ENCODE peak calls at places on chromosomes 13 and 19, in four cellular contexts. One of them, this sample, is unnamed.

GRCh38 chr13:52127783-52128702 is 830 bp downstream of the NEK5 start:
- DNase-seq in fibroblast of lung: peak
- DNase-seq in Kasumi-1: peak
- DNase-seq in fibroblast of the conjunctiva: peak
- DNase-seq in this sample: peak

GRCh38 chr19:28472843-28473242 is 740.1 kb downstream of the UQCRFS1 start:
- DNase-seq in fibroblast of the conjunctiva: no peak
- DNase-seq in Kasumi-1: no peak
- DNase-seq in fibroblast of lung: no peak
- DNase-seq in this sample: no peak

GRCh38 chr13:27182844-27183497 is 11.4 kb upstream of the USP12 start:
- DNase-seq in Kasumi-1: no peak
- DNase-seq in fibroblast of lung: peak
- DNase-seq in fibroblast of the conjunctiva: peak
- DNase-seq in this sample: no peak

GRCh38 chr19:3760871-3761361 is 576 bp downstream of the APBA3 start:
- DNase-seq in fibroblast of lung: peak
- DNase-seq in fibroblast of the conjunctiva: no peak
- DNase-seq in Kasumi-1: no peak
- DNase-seq in this sample: peak

GRCh38 chr13:33454844-33455256 is 169.3 kb upstream of the STARD13 start:
- DNase-seq in Kasumi-1: no peak
- DNase-seq in fibroblast of lung: peak
- DNase-seq in fibroblast of the conjunctiva: peak
- DNase-seq in this sample: no peak

GRCh38 chr19:55368701-55369563 is 1.3 kb downstream of the IL11 start:
- DNase-seq in fibroblast of lung: peak
- DNase-seq in Kasumi-1: no peak
- DNase-seq in fibroblast of the conjunctiva: no peak
- DNase-seq in this sample: no peak

GRCh38 chr19:48997972-48998371 is 4.3 kb downstream of the RUVBL2 start:
- DNase-seq in fibroblast of the conjunctiva: peak
- DNase-seq in fibroblast of lung: peak
- DNase-seq in Kasumi-1: peak
- DNase-seq in this sample: no peak

GRCh38 chr19:35828694-35829301 is 16.2 kb upstream of the PRODH2 start:
- DNase-seq in fibroblast of the conjunctiva: peak
- DNase-seq in fibroblast of lung: peak
- DNase-seq in Kasumi-1: peak
- DNase-seq in this sample: no peak

GRCh38 chr19:33769208-33769607 is 27.5 kb upstream of the KCTD15 start:
- DNase-seq in fibroblast of the conjunctiva: no peak
- DNase-seq in Kasumi-1: no peak
- DNase-seq in fibroblast of lung: no peak
- DNase-seq in this sample: no peak

GRCh38 chr13:73372691-73373627 is 314.2 kb downstream of the KLF5 start:
- DNase-seq in fibroblast of lung: no peak
- DNase-seq in Kasumi-1: no peak
- DNase-seq in fibroblast of the conjunctiva: no peak
- DNase-seq in this sample: no peak

GRCh38 chr19:8151499-8152035 is 2.2 kb upstream of the FBN3 start:
- DNase-seq in fibroblast of lung: no peak
- DNase-seq in fibroblast of the conjunctiva: no peak
- DNase-seq in Kasumi-1: no peak
- DNase-seq in this sample: no peak

GRCh38 chr13:70162141-70162540 is 53.9 kb upstream of the KLHL1 start:
- DNase-seq in Kasumi-1: no peak
- DNase-seq in fibroblast of lung: no peak
- DNase-seq in fibroblast of the conjunctiva: no peak
- DNase-seq in this sample: no peak

GRCh38 chr19:34904521-34904845 is 22.2 kb upstream of the ZNF30 start:
- DNase-seq in fibroblast of lung: no peak
- DNase-seq in fibroblast of the conjunctiva: no peak
- DNase-seq in Kasumi-1: no peak
- DNase-seq in this sample: no peak

GRCh38 chr13:29852464-29853054 is 2.1 kb upstream of the UBL3 start:
- DNase-seq in fibroblast of lung: peak
- DNase-seq in Kasumi-1: no peak
- DNase-seq in fibroblast of the conjunctiva: no peak
- DNase-seq in this sample: no peak

GRCh38 chr19:40596608-40597328 is 4.4 kb upstream of the LTBP4 start:
- DNase-seq in Kasumi-1: no peak
- DNase-seq in fibroblast of lung: peak
- DNase-seq in fibroblast of the conjunctiva: no peak
- DNase-seq in this sample: no peak

GRCh38 chr13:107271226-107271625 is 703.3 kb upstream of the ARGLU1 start:
- DNase-seq in Kasumi-1: peak
- DNase-seq in fibroblast of lung: peak
- DNase-seq in fibroblast of the conjunctiva: no peak
- DNase-seq in this sample: no peak

GRCh38 chr19:38949580-38950367 is 19.0 kb downstream of the MRPS12 start:
- DNase-seq in Kasumi-1: no peak
- DNase-seq in fibroblast of the conjunctiva: peak
- DNase-seq in fibroblast of lung: peak
- DNase-seq in this sample: peak

GRCh38 chr19:49951806-49952474 is 9.0 kb downstream of the SIGLEC11 start:
- DNase-seq in fibroblast of lung: no peak
- DNase-seq in Kasumi-1: no peak
- DNase-seq in fibroblast of the conjunctiva: no peak
- DNase-seq in this sample: no peak

GRCh38 chr19:38317104-38317612 is 1.4 kb upstream of the YIF1B start:
- DNase-seq in fibroblast of the conjunctiva: no peak
- DNase-seq in fibroblast of lung: no peak
- DNase-seq in Kasumi-1: peak
- DNase-seq in this sample: no peak

GRCh38 chr19:38654478-38655079 is 7.1 kb downstream of the ACTN4 start:
- DNase-seq in fibroblast of the conjunctiva: no peak
- DNase-seq in Kasumi-1: no peak
- DNase-seq in fibroblast of lung: peak
- DNase-seq in this sample: no peak

GRCh38 chr19:16258440-16258903 is 60.8 kb downstream of the AP1M1 start:
- DNase-seq in fibroblast of the conjunctiva: no peak
- DNase-seq in Kasumi-1: peak
- DNase-seq in fibroblast of lung: no peak
- DNase-seq in this sample: no peak

GRCh38 chr19:17333611-17334413 is 843 bp downstream of the ANO8 start:
- DNase-seq in Kasumi-1: peak
- DNase-seq in fibroblast of lung: peak
- DNase-seq in fibroblast of the conjunctiva: no peak
- DNase-seq in this sample: peak

GRCh38 chr19:37078717-37079032 is 442 bp downstream of the ZNF420 start:
- DNase-seq in fibroblast of the conjunctiva: no peak
- DNase-seq in Kasumi-1: no peak
- DNase-seq in fibroblast of lung: no peak
- DNase-seq in this sample: no peak

GRCh38 chr13:80262051-80262695 is 78.8 kb downstream of the SPRY2 start:
- DNase-seq in fibroblast of the conjunctiva: no peak
- DNase-seq in fibroblast of lung: no peak
- DNase-seq in Kasumi-1: no peak
- DNase-seq in this sample: no peak

GRCh38 chr19:47094557-47095517 is 18.7 kb downstream of the ZC3H4 start:
- DNase-seq in fibroblast of the conjunctiva: no peak
- DNase-seq in Kasumi-1: peak
- DNase-seq in fibroblast of lung: peak
- DNase-seq in this sample: no peak

GRCh38 chr13:91072511-91072910 is 275.0 kb upstream of the MIR17HG start:
- DNase-seq in fibroblast of the conjunctiva: no peak
- DNase-seq in fibroblast of lung: no peak
- DNase-seq in Kasumi-1: peak
- DNase-seq in this sample: no peak

GRCh38 chr13:44274838-44275237 is 98.8 kb upstream of the SERP2 start:
- DNase-seq in fibroblast of lung: no peak
- DNase-seq in fibroblast of the conjunctiva: no peak
- DNase-seq in Kasumi-1: no peak
- DNase-seq in this sample: no peak

GRCh38 chr19:18271433-18271841 is 2.8 kb downstream of the IQCN start:
- DNase-seq in fibroblast of the conjunctiva: no peak
- DNase-seq in fibroblast of lung: no peak
- DNase-seq in Kasumi-1: no peak
- DNase-seq in this sample: no peak

GRCh38 chr19:44857837-44858236 is 11.7 kb downstream of the NECTIN2 start:
- DNase-seq in fibroblast of the conjunctiva: no peak
- DNase-seq in Kasumi-1: no peak
- DNase-seq in fibroblast of lung: no peak
- DNase-seq in this sample: no peak

GRCh38 chr13:30148171-30148754 is 159.1 kb downstream of the KATNAL1 start:
- DNase-seq in fibroblast of the conjunctiva: no peak
- DNase-seq in Kasumi-1: no peak
- DNase-seq in fibroblast of lung: no peak
- DNase-seq in this sample: no peak

GRCh38 chr19:39607561-39607960 is 5.2 kb downstream of the LGALS13 start:
- DNase-seq in fibroblast of lung: no peak
- DNase-seq in Kasumi-1: no peak
- DNase-seq in fibroblast of the conjunctiva: no peak
- DNase-seq in this sample: no peak

GRCh38 chr19:37304190-37304883 is 66.6 kb upstream of the ZNF527 start:
- DNase-seq in fibroblast of lung: no peak
- DNase-seq in Kasumi-1: no peak
- DNase-seq in fibroblast of the conjunctiva: no peak
- DNase-seq in this sample: no peak

GRCh38 chr19:6890938-6891337 is 3.6 kb downstream of the ADGRE1 start:
- DNase-seq in fibroblast of the conjunctiva: no peak
- DNase-seq in Kasumi-1: no peak
- DNase-seq in fibroblast of lung: no peak
- DNase-seq in this sample: peak

GRCh38 chr19:2302319-2303208 is 5.4 kb downstream of the LINGO3 start:
- DNase-seq in fibroblast of lung: peak
- DNase-seq in fibroblast of the conjunctiva: no peak
- DNase-seq in Kasumi-1: no peak
- DNase-seq in this sample: no peak

GRCh38 chr13:33316890-33317289 is 31.3 kb upstream of the STARD13 start:
- DNase-seq in Kasumi-1: no peak
- DNase-seq in fibroblast of the conjunctiva: no peak
- DNase-seq in fibroblast of lung: no peak
- DNase-seq in this sample: no peak

GRCh38 chr19:11821474-11821873 is 7.4 kb downstream of the ZNF440 start:
- DNase-seq in fibroblast of the conjunctiva: no peak
- DNase-seq in Kasumi-1: no peak
- DNase-seq in fibroblast of lung: peak
- DNase-seq in this sample: no peak

GRCh38 chr19:42440357-42441046 is 2.2 kb downstream of the CXCL17 start:
- DNase-seq in fibroblast of lung: peak
- DNase-seq in fibroblast of the conjunctiva: peak
- DNase-seq in Kasumi-1: peak
- DNase-seq in this sample: peak

GRCh38 chr13:30164141-30164540 is 143.2 kb downstream of the KATNAL1 start:
- DNase-seq in Kasumi-1: no peak
- DNase-seq in fibroblast of lung: no peak
- DNase-seq in fibroblast of the conjunctiva: no peak
- DNase-seq in this sample: no peak

GRCh38 chr13:41361501-41361900 is 50.4 kb downstream of the NAA16 start:
- DNase-seq in fibroblast of the conjunctiva: no peak
- DNase-seq in Kasumi-1: no peak
- DNase-seq in fibroblast of lung: peak
- DNase-seq in this sample: no peak

This sample was measured in effector memory CD4-positive, alpha-beta T cell.